ENCODE peak calls at places on chromosomes 7 and 10, in four cellular contexts. N, V, S and J are unnamed samples.

GRCh38 chr10:103193820-103194529 is 903 bp upstream of the NT5C2 start:
- DNase-seq in N (no peak), V (no peak), S (peak; percentile 21), J (no peak)

GRCh38 chr7:45092100-45092930 is 3.5 kb upstream of the NACAD start:
- DNase-seq in N (no peak), V (no peak), S (no peak), J (no peak)

GRCh38 chr7:40470111-40470736 is 335.4 kb downstream of the SUGCT start:
- DNase-seq in N (peak; percentile 24), V (no peak), S (no peak), J (no peak)

GRCh38 chr7:4727914-4728705 is 46.0 kb downstream of the FOXK1 start:
- DNase-seq in N (no peak), V (no peak), S (no peak), J (no peak)

GRCh38 chr7:159272739-159273138 is 128.1 kb upstream of the VIPR2 start:
- DNase-seq in N (no peak), V (no peak), S (no peak), J (no peak)

GRCh38 chr10:121886997-121887622 is 40.7 kb downstream of the ATE1 start:
- DNase-seq in N (peak; percentile 24), V (no peak), S (peak; percentile 51), J (peak; percentile 10)

GRCh38 chr7:100949227-100949930 is at the start of gene MUC3A:
- DNase-seq in N (no peak), V (no peak), S (peak; percentile 48), J (no peak)

GRCh38 chr10:68901106-68901927 is at the start of gene DDX50:
- DNase-seq in N (peak; percentile 99), V (peak; percentile 94), S (peak; percentile 98), J (peak; percentile 90)

GRCh38 chr7:113394856-113395255 is 276.5 kb upstream of the SMIM30 start:
- DNase-seq in N (no peak), V (no peak), S (no peak), J (no peak)

GRCh38 chr7:33903770-33904679 is 1.3 kb upstream of the BMPER start:
- DNase-seq in N (peak; percentile 51), V (no peak), S (peak; percentile 35), J (no peak)

GRCh38 chr7:33906697-33907096 is 1.4 kb downstream of the BMPER start:
- DNase-seq in N (no peak), V (no peak), S (no peak), J (no peak)

GRCh38 chr7:33907625-33908024 is 2.3 kb downstream of the BMPER start:
- DNase-seq in N (no peak), V (no peak), S (no peak), J (no peak)

GRCh38 chr7:33905389-33906032 is at the start of gene BMPER:
- DNase-seq in N (no peak), V (no peak), S (no peak), J (no peak)

DNA sequence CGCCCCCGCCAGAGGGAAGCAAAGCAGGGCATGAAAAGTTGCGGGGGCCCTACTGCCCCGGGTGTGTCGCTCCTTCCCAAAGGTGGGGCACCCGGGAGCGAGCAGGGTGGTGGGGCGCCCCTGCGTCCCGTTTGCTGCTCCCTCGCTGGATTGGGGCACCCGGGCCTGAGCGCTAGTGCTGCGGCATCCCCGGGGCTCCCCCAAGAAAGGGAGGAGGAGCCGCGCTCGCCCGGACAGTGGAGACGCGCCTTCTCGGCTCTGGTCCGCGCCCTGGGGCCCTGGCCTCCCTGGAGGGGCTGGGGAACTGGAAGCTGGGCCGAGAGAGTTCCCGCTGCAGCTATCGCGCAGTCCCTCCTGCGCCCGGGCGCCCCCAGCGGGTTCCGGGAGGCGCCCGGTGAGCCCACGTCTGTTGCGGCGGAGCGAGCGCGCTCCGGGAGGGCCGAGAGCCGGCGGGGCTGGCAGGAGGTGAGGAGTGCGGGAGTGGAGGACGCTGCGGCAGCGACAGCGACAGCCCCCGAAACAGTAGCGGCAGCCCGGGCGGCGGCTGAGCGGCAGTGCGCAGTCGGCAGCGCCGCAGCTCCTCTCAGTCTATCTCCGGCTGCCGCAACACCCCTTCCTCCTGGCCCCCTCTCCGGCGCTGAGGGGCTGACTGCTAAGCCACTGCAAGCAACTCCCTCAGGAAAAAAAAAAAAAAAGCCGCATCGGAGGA is 505 bp upstream of the BMPER start:
- DNase-seq in N (no peak), V (no peak), S (no peak), J (no peak)
- TF ChIP-seq CTCF in N (no peak), V (no peak), S (peak; percentile 19), J (no peak)

DNA sequence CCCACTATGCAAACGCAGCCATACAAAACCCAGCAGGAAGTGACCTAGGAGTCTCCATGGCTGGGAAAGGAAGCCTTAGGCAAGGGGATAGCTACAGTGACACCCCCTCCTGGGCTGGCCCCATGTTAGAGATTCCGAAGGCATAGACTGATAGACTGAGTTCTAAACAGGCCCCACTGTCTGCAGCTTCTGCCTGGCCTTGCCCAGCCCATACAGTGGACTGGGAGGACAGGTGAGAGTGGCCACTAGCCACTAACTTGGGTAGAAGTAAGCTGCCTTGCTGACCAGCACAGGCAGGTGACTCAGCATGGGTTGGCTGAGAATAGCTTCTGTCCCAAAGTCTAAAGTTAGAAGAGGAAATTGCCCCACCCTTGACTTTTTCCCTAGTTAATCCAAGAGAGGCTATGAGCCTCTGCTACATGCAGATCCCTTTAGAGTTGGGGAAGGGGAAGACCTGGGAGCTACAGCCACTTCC is 106.2 kb downstream of the C10orf105 start:
- DNase-seq in N (no peak), V (no peak), S (peak; percentile 51), J (no peak)
- H3K27ac ChIP-seq in N (no peak overlapping the region), V (no peak overlapping the region), S (peak overlapping the region; percentile 37), J (no peak overlapping the region)

DNA sequence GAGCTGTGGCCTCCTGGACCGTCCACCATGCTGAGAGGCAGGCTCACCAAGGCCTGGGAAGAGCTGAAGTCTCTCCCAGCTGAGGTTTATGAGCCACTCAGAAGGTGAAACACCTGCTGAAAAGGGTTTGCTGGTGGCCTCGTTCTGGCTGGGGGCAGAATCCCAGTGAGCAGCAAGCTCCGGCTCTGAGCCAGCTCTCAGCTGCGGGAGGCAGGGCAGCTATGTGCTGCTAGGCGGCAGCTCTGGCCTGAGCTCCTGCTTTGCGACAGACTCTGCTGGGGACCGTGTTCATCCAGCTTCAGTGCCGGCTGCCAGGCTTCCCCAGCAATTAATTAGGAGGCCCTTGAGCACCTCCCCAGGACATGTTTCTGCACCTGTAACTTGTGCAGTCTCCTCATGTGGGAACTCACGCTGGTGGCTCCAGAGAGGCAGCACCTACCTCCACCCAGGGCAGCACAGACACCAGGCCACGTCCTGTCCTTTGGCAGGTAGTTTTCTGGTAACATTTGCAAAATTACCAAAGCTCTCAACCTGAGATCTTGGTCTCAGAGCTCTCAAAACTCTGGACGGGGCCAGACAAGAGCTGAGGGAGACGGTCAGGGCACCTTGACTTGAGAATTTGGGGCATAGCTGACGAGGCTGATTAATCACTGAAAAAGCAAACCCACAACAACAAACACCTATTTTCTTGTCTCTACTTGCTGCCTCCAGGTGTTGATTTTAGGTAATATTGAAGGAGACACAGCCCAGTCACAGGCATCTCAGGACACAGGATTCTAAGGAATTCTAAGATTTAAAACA is 185.0 kb downstream of the TCERG1L start:
- DNase-seq in N (no peak), V (no peak), S (no peak), J (no peak)
- H3K27me3 ChIP-seq in N (peaks cover 16% of the 10 kb centered on the region), V (no peaks in the 10 kb centered on the region), S (peaks cover 42% of the 10 kb centered on the region), J (no peaks in the 10 kb centered on the region)

DNA sequence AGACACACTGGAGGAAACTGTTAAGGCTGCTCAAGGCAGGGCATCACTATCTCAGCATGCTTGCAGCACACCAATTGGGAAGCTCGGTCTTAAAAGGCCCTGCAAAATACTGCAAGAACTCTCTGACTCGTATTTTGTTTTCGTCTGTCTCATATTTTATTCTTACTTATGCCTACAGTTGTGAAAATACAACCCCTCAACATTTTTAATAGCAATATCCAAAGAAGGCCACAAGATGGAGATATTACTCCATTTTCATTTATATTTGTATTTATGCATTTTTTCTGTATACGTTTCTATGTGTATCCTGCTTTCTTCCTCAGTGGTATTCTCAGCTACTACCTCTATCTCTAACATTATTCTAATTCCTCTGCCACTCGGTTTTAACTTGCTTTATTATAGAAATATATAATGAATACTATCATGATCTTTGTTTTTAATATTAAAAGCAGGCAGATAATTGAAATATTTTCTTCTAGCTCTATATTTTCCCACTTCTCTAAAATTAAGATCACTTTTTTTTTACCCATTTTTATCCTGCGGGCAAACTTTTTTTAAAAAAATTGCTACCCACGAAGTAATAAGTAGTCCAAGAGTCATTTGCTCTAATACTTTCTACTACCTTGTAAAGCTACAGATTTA is 10.0 kb downstream of the DNAJC1 start:
- DNase-seq in N (no peak), V (no peak), S (no peak), J (no peak)
- TF ChIP-seq CTCF in N (peak; percentile 52), V (peak; percentile 30), S (peak; percentile 46), J (peak; percentile 84)